ENCODE peak calls at places on chromosome 13, in nine cellular contexts. Z is NCI-H2029 treated with DMSO at 0.1 percent for 48 hours; P is GDM1; D is EL; C is DMS 273 treated with DMSO at 0.1 percent for 48 hours; T is colonic mucosa; K is PC-3; J is activated CD4-positive, CD25-positive, alpha-beta regulatory T cell; V is stimulated activated CD4-positive, alpha-beta T cell treated with anti-CD3 and anti-CD28 coated beads, Interleukin-4, amount 100 ng/mL, for 24 hours. A is an unnamed sample.
A peak's percentile ranks its signal among the peaks of the same experiment; 100 is the strongest.

GRCh38 chr13:86608739-86609138 is 809.5 kb upstream of the SLITRK6 start:
- DNase-seq in K (no peak), Z (no peak), P (no peak), T (no peak), V (no peak), D (no peak), J (no peak), C (no peak), A (no peak)

GRCh38 chr13:112637017-112637801 is 49.3 kb upstream of the TUBGCP3 start:
- DNase-seq in K (no peak), D (no peak), V (no peak), T (no peak), C (no peak), Z (no peak), P (no peak), J (no peak), A (no peak)

GRCh38 chr13:106987435-106987800 is 419.5 kb upstream of the ARGLU1 start:
- DNase-seq in C (no peak), V (no peak), P (no peak), J (no peak), Z (no peak), D (no peak), K (no peak), T (no peak), A (no peak)

GRCh38 chr13:85816413-85816812 is 17.2 kb upstream of the SLITRK6 start:
- DNase-seq in D (no peak), J (no peak), K (peak; percentile 56), Z (no peak), P (no peak), V (no peak), C (no peak), T (no peak), A (peak; percentile 28)

GRCh38 chr13:99074693-99075092 is 96.8 kb upstream of the DOCK9 start:
- DNase-seq in J (no peak), T (no peak), V (no peak), D (no peak), C (no peak), Z (no peak), P (no peak), K (no peak), A (no peak)

GRCh38 chr13:86906458-86906857 is 764.7 kb upstream of the SLITRK5 start:
- DNase-seq in C (no peak), K (no peak), T (no peak), P (no peak), Z (no peak), V (no peak), J (no peak), D (no peak), A (peak; percentile 7)

GRCh38 chr13:109778102-109778542 is 8.3 kb downstream of the IRS2 start:
- DNase-seq in P (no peak), K (peak; percentile 56), D (peak; percentile 43), T (peak; percentile 51), J (no peak), Z (peak; percentile 99), C (no peak), V (no peak), A (peak; percentile 90)

GRCh38 chr13:70034280-70034679 is 73.3 kb upstream of the ATXN8OS start:
- DNase-seq in J (no peak), K (no peak), D (no peak), T (no peak), Z (no peak), P (no peak), C (no peak), V (no peak), A (no peak)

GRCh38 chr13:36275190-36276002 is 22.2 kb downstream of the CCDC169 start:
- DNase-seq in C (no peak), K (peak; percentile 65), J (no peak), V (no peak), P (peak; percentile 36), D (peak; percentile 51), Z (peak; percentile 19), T (peak; percentile 26), A (peak; percentile 59)

GRCh38 chr13:30453727-30454126 is 12.0 kb downstream of the HMGB1 start:
- DNase-seq in P (peak; percentile 32), K (peak; percentile 53), V (no peak), C (no peak), Z (no peak), J (no peak), D (no peak), T (no peak), A (peak; percentile 29)

GRCh38 chr13:97300871-97301270 is 78.7 kb downstream of the MBNL2 start:
- DNase-seq in C (no peak), D (no peak), T (no peak), K (no peak), J (no peak), P (no peak), V (no peak), Z (no peak), A (no peak)

GRCh38 chr13:50319603-50320296 is 304.5 kb downstream of the KCNRG start:
- DNase-seq in J (no peak), K (peak; percentile 75), P (no peak), V (no peak), Z (no peak), T (peak; percentile 38), C (no peak), D (peak; percentile 42), A (peak; percentile 21)

GRCh38 chr13:77728265-77728966 is 30.9 kb downstream of the SLAIN1 start:
- DNase-seq in V (no peak), J (no peak), T (no peak), P (no peak), Z (no peak), C (peak; percentile 84), D (no peak), K (no peak), A (no peak)

GRCh38 chr13:91647361-91647970 is 249.0 kb downstream of the GPC5 start:
- DNase-seq in Z (no peak), J (no peak), D (no peak), K (peak; percentile 14), C (no peak), P (no peak), V (no peak), T (peak; percentile 18), A (no peak)

GRCh38 chr13:92575782-92576181 is 650.8 kb upstream of the GPC6 start:
- DNase-seq in C (no peak), T (no peak), P (no peak), V (no peak), D (no peak), Z (no peak), K (peak; percentile 25), J (no peak), A (peak; percentile 44)

GRCh38 chr13:26442541-26442940 is 114.9 kb upstream of the WASF3 start:
- DNase-seq in P (no peak), T (no peak), C (no peak), D (peak; percentile 78), J (no peak), K (no peak), V (no peak), Z (no peak), A (peak; percentile 29)

GRCh38 chr13:91369432-91369831 is 21.9 kb downstream of the MIR17HG start:
- DNase-seq in K (peak; percentile 7), Z (no peak), P (no peak), J (peak; percentile 4), V (peak; percentile 42), T (no peak), D (peak; percentile 34), C (no peak), A (no peak)

GRCh38 chr13:90750957-90751356 is 596.5 kb upstream of the MIR17HG start:
- DNase-seq in C (no peak), D (no peak), T (no peak), Z (no peak), K (no peak), P (no peak), J (no peak), V (no peak), A (no peak)

GRCh38 chr13:79547821-79548220 is 66.9 kb downstream of the NDFIP2 start:
- DNase-seq in V (no peak), C (no peak), Z (no peak), J (no peak), T (no peak), K (no peak), D (no peak), P (no peak), A (no peak)

GRCh38 chr13:48859168-48860105 is 116.3 kb upstream of the FNDC3A start:
- DNase-seq in P (peak; percentile 27), C (no peak), Z (no peak), K (no peak), T (peak; percentile 57), V (no peak), D (no peak), J (no peak), A (no peak)

GRCh38 chr13:112652512-112653458 is 37.1 kb upstream of the ATP11A start:
- DNase-seq in Z (no peak), J (no peak), T (no peak), C (no peak), P (no peak), D (peak; percentile 14), V (no peak), K (peak; percentile 39), A (peak; percentile 16)

GRCh38 chr13:48411281-48412099 is 1.4 kb downstream of the LPAR6 start:
- DNase-seq in D (peak; percentile 21), P (no peak), K (peak; percentile 32), C (no peak), T (peak; percentile 33), J (no peak), V (peak; percentile 22), Z (no peak), A (peak; percentile 32)

GRCh38 chr13:33207616-33207964 is 78.0 kb downstream of the STARD13 start:
- DNase-seq in D (peak; percentile 75), C (peak; percentile 75), P (no peak), J (no peak), K (no peak), V (no peak), T (no peak), Z (no peak), A (peak; percentile 96)

GRCh38 chr13:48857576-48857975 is 118.1 kb upstream of the FNDC3A start:
- DNase-seq in K (no peak), T (no peak), C (no peak), J (no peak), D (no peak), V (no peak), P (no peak), Z (no peak), A (no peak)

GRCh38 chr13:112447306-112447705 is 71.2 kb downstream of the SPACA7 start:
- DNase-seq in V (no peak), K (no peak), P (no peak), J (no peak), T (peak; percentile 3), Z (no peak), C (no peak), D (no peak), A (no peak)

GRCh38 chr13:61148211-61148610 is 267.4 kb downstream of the PCDH20 start:
- DNase-seq in D (no peak), C (no peak), P (no peak), V (no peak), J (no peak), T (no peak), K (no peak), Z (no peak), A (no peak)

GRCh38 chr13:41040584-41041334 is 20.6 kb upstream of the WBP4 start:
- DNase-seq in J (no peak), T (no peak), Z (no peak), P (no peak), K (no peak), C (no peak), V (no peak), D (no peak), A (no peak)

GRCh38 chr13:113887700-113888201 is 23.9 kb upstream of the GAS6 start:
- DNase-seq in Z (no peak), T (no peak), K (no peak), V (no peak), C (no peak), J (no peak), D (no peak), P (no peak), A (no peak)

GRCh38 chr13:71866173-71867091 is 572 bp downstream of the DACH1 start:
- DNase-seq in P (no peak), V (no peak), T (peak; percentile 40), D (no peak), Z (no peak), J (no peak), C (no peak), K (no peak), A (no peak)

GRCh38 chr13:83881917-83882625 is at the start of gene SLITRK1:
- DNase-seq in C (peak; percentile 14), K (no peak), V (no peak), Z (no peak), T (no peak), P (no peak), J (no peak), D (peak; percentile 87), A (peak; percentile 14)

GRCh38 chr13:98729526-98730057 is 22.9 kb downstream of the SLC15A1 start:
- DNase-seq in T (no peak), D (no peak), P (peak; percentile 30), K (no peak), V (no peak), Z (no peak), C (no peak), J (no peak), A (no peak)